ENCODE peak calls at places on chromosomes 3 and 15, in six cellular contexts. L is suprapubic skin, I is left lung, F is kidney, H is GM23338, A is tibial nerve. Q is an unnamed sample.

GRCh38 chr3:72907131-72907697 is 19.4 kb downstream of the GXYLT2 start:
- DNase-seq in L (no peak), A (no peak), F (no peak), H (no peak), I (no peak), Q (no peak)

GRCh38 chr3:12005951-12006625 is 1.9 kb downstream of the SYN2 start:
- DNase-seq in A (no peak), L (no peak), H (peak; percentile 29), F (no peak), I (no peak), Q (no peak)

GRCh38 chr15:91968610-91969009 is 115.1 kb downstream of the SLCO3A1 start:
- DNase-seq in F (no peak), L (no peak), H (peak; percentile 70), I (no peak), A (no peak), Q (no peak)

GRCh38 chr15:80572337-80572736 is 122.8 kb upstream of the ABHD17C start:
- DNase-seq in H (no peak), F (peak; percentile 15), I (no peak), A (no peak), L (peak; percentile 40), Q (no peak)

GRCh38 chr15:70974004-70974832 is 81.6 kb downstream of the LRRC49 start:
- DNase-seq in I (no peak), A (no peak), H (peak; percentile 67), F (no peak), L (no peak), Q (no peak)

GRCh38 chr3:110577856-110578255 is 493.8 kb upstream of the NECTIN3 start:
- DNase-seq in L (no peak), A (no peak), I (no peak), F (no peak), H (no peak), Q (no peak)

GRCh38 chr3:138877246-138877645 is 42.5 kb upstream of the PIK3CB start:
- DNase-seq in F (no peak), I (no peak), L (no peak), H (no peak), A (no peak), Q (no peak)

GRCh38 chr3:17292556-17292955 is 407.8 kb downstream of the PLCL2 start:
- DNase-seq in I (no peak), H (no peak), L (no peak), F (no peak), A (no peak), Q (no peak)

GRCh38 chr15:92884813-92885461 is 15.2 kb upstream of the CHD2 start:
- DNase-seq in H (no peak), L (no peak), A (no peak), I (no peak), F (no peak), Q (no peak)

GRCh38 chr15:74171965-74172541 is 1.5 kb upstream of the ISLR start:
- DNase-seq in A (no peak), L (no peak), F (no peak), H (no peak), I (no peak), Q (no peak)

GRCh38 chr3:108067768-108068167 is 23.1 kb downstream of the CD47 start:
- DNase-seq in F (no peak), I (no peak), A (no peak), L (no peak), H (no peak), Q (no peak)

GRCh38 chr3:186933801-186934200 is 3.5 kb downstream of the ST6GAL1 start:
- DNase-seq in H (no peak), A (no peak), F (no peak), I (no peak), L (no peak), Q (no peak)

GRCh38 chr3:52030725-52031330 is 25.5 kb downstream of the DUSP7 start:
- DNase-seq in I (no peak), H (no peak), L (no peak), F (no peak), A (no peak), Q (no peak)

GRCh38 chr15:63389902-63390301 is 8.3 kb upstream of the CA12 start:
- DNase-seq in L (no peak), H (no peak), F (peak; percentile 93), A (no peak), I (peak; percentile 56), Q (peak; percentile 77)

GRCh38 chr15:80780416-80781221 is 1.4 kb downstream of the CEMIP start:
- DNase-seq in H (peak; percentile 89), A (no peak), L (no peak), F (peak; percentile 84), I (peak; percentile 52), Q (peak; percentile 73)

GRCh38 chr15:74320358-74321247 is 46.8 kb downstream of the CYP11A1 start:
- DNase-seq in H (peak; percentile 84), A (peak; percentile 53), F (no peak), I (no peak), L (no peak), Q (no peak)

GRCh38 chr15:88454867-88455810 is 12.0 kb downstream of the MRPL46 start:
- DNase-seq in A (no peak), L (no peak), I (peak; percentile 55), F (no peak), H (peak; percentile 94), Q (peak; percentile 55)

GRCh38 chr15:75138016-75138999 is 63.4 kb upstream of the C15orf39 start:
- DNase-seq in F (no peak), I (no peak), H (no peak), A (no peak), L (peak; percentile 64), Q (no peak)

GRCh38 chr3:48058089-48058488 is 41.9 kb upstream of the MAP4 start:
- DNase-seq in F (no peak), I (no peak), A (no peak), L (no peak), H (no peak), Q (no peak)

GRCh38 chr3:61662861-61663260 is 101.5 kb downstream of the PTPRG start:
- DNase-seq in A (no peak), H (no peak), L (no peak), I (no peak), F (no peak), Q (no peak)

GRCh38 chr3:31959951-31960792 is 20.9 kb downstream of the OSBPL10 start:
- DNase-seq in L (no peak), A (no peak), H (peak; percentile 81), F (no peak), I (no peak), Q (no peak)

GRCh38 chr3:154121236-154122095 is at the start of gene ARHGEF26:
- DNase-seq in H (peak; percentile 94), F (peak; percentile 94), I (peak; percentile 90), L (peak; percentile 94), A (peak; percentile 79), Q (peak; percentile 91)

GRCh38 chr15:79315623-79316328 is 4.9 kb downstream of the TMED3 start:
- DNase-seq in A (no peak), F (no peak), H (no peak), L (no peak), I (no peak), Q (no peak)

GRCh38 chr15:34341922-34342736 is 807 bp downstream of the NOP10 start:
- DNase-seq in H (peak; percentile 14), I (no peak), L (no peak), F (no peak), A (no peak), Q (no peak)

GRCh38 chr15:95495033-95495541 is 835.4 kb upstream of the NR2F2 start:
- DNase-seq in A (no peak), F (no peak), I (no peak), H (no peak), L (no peak), Q (no peak)

GRCh38 chr3:119240582-119241434 is at the start of gene B4GALT4:
- DNase-seq in I (peak; percentile 92), L (peak; percentile 92), A (peak; percentile 76), H (peak; percentile 93), F (peak; percentile 97), Q (peak; percentile 93)
- TF ChIP-seq CTCF in I (no peak), L (no peak), A (no peak), H (no peak), F (no peak), Q (no peak)

GRCh38 chr15:69315402-69316110 is 16.8 kb downstream of the PAQR5 start:
- DNase-seq in L (no peak), F (no peak), I (no peak), A (no peak), H (no peak), Q (no peak)

GRCh38 chr15:69316281-69316680 is 17.6 kb downstream of the PAQR5 start:
- DNase-seq in A (no peak), I (no peak), L (no peak), F (no peak), H (no peak), Q (no peak)

GRCh38 chr15:69319384-69320375 is 21.0 kb downstream of the PAQR5 start:
- DNase-seq in A (no peak), L (no peak), F (no peak), I (no peak), H (no peak), Q (no peak)

GRCh38 chr15:69317392-69317841 is 18.7 kb downstream of the PAQR5 start:
- DNase-seq in L (no peak), F (peak; percentile 84), H (no peak), I (no peak), A (no peak), Q (no peak)

GRCh38 chr15:69318033-69318432 is 19.3 kb downstream of the PAQR5 start:
- DNase-seq in H (no peak), A (no peak), F (no peak), I (no peak), L (no peak), Q (no peak)
- H3K4me1 ChIP-seq in H (no peaks in the 10 kb centered on the region), A (no peaks in the 10 kb centered on the region), F (peaks cover 52% of the 10 kb centered on the region), I (peaks cover 18% of the 10 kb centered on the region), L (no peaks in the 10 kb centered on the region), Q (peaks cover 26% of the 10 kb centered on the region)

GRCh38 chr3:13851091-13851849 is 28.6 kb downstream of the WNT7A start:
- DNase-seq in I (no peak), A (no peak), F (peak; percentile 36), L (no peak), H (no peak), Q (peak; percentile 10)
- TF ChIP-seq CTCF in I (no peak), A (no peak), F (no peak), L (no peak), H (no peak), Q (no peak)

DNA sequence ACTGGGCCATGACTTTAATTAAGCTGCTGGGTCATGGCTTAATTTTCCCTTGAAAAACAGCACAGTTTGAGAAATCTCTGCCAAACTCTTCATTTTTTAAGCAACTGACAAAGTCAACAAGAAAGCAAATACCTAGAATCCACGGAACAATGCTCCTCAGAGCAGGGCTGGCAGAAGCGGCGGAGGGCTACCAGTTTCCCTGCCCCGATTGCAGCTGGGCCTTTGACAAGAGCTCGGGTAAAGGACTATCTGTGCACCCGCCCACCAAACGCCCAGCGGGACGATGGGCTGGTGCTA is 1.2 kb downstream of the GOLIM4 start:
- DNase-seq in L (no peak), F (peak; percentile 83), H (no peak), I (no peak), A (no peak), Q (peak; percentile 56)
- H3K4me1 ChIP-seq in L (peaks cover 50% of the 10 kb centered on the region), F (peaks cover 9% of the 10 kb centered on the region), H (peaks cover 54% of the 10 kb centered on the region), I (peaks cover 40% of the 10 kb centered on the region), A (peaks cover 11% of the 10 kb centered on the region), Q (peaks cover 48% of the 10 kb centered on the region)

DNA sequence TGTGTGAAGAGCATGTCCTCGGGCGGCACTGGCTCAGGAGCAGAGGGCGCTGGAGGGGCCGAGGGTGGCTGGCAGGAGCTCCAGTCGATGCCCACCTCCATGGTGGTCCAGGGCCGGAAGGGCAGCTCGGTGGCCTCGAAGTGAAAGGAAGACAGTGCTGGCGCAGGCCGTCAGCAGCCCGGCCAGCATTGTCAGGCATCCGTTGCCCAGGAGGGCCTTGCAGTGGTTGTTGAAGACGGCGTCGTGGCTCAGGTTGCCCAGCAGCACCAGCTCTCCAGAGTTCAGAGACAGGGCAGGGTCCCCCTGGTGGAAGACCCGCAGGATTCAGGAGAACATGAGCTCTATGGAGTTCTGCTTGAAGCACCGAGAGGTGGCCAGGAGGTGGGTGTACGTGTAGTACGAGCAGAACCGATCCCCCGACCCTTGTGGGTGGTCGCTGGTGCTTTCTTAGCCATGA is 16.5 kb upstream of the SIAH2 start:
- DNase-seq in H (peak; percentile 60), I (no peak), L (no peak), F (peak; percentile 71), A (no peak), Q (no peak)
- TF ChIP-seq CTCF in H (peak; percentile 22), I (no peak), L (no peak), F (no peak), A (no peak), Q (no peak)